ENCODE peak calls at places on chromosomes 2 and 18, in four cellular contexts. N is GM12865, P is colonic mucosa, M is hepatocyte. H is an unnamed sample.

GRCh38 chr2:117481608-117482007 is 332.9 kb upstream of the DDX18 start:
- DNase-seq in N (no peak), P (no peak), M (no peak), H (no peak)

GRCh38 chr2:85326406-85326945 is 1.3 kb downstream of the TGOLN2 start:
- DNase-seq in N (peak), P (peak), M (no peak), H (peak)

GRCh38 chr2:161061786-161062185 is 98.4 kb upstream of the TANK start:
- DNase-seq in N (no peak), P (no peak), M (no peak), H (no peak)

GRCh38 chr2:26666671-26667070 is 25.5 kb upstream of the CIB4 start:
- DNase-seq in N (no peak), P (no peak), M (no peak), H (no peak)

GRCh38 chr2:201057089-201057499 is 14.4 kb downstream of the HYCC2 start:
- DNase-seq in N (no peak), P (peak), M (peak), H (no peak)

GRCh38 chr2:177692828-177693269 is 300.3 kb downstream of the AGPS start:
- DNase-seq in N (no peak), P (no peak), M (peak), H (peak)

GRCh38 chr18:49381267-49381865 is 79.1 kb downstream of the DYM start:
- DNase-seq in N (no peak), P (no peak), M (no peak), H (no peak)

GRCh38 chr2:3025984-3026383 is 351.6 kb downstream of the EIPR1 start:
- DNase-seq in N (no peak), P (no peak), M (no peak), H (no peak)

GRCh38 chr2:108383146-108383830 is 5.5 kb downstream of the SULT1C4 start:
- DNase-seq in N (no peak), P (no peak), M (no peak), H (peak)

GRCh38 chr2:178629463-178629862 is 149.2 kb downstream of the PLEKHA3 start:
- DNase-seq in N (no peak), P (no peak), M (no peak), H (no peak)

GRCh38 chr2:133607679-133608078 is 39.4 kb upstream of the NCKAP5 start:
- DNase-seq in N (no peak), P (no peak), M (no peak), H (peak)

GRCh38 chr2:43233218-43234212 is 7.1 kb upstream of the ZFP36L2 start:
- DNase-seq in N (no peak), P (no peak), M (no peak), H (no peak)

GRCh38 chr2:9638532-9638931 is 7.7 kb upstream of the YWHAQ start:
- DNase-seq in N (no peak), P (peak), M (peak), H (peak)

GRCh38 chr2:109670556-109671411 is 56.6 kb downstream of the SOWAHC start:
- DNase-seq in N (no peak), P (no peak), M (no peak), H (no peak)

GRCh38 chr18:27793013-27793412 is 383.9 kb downstream of the CDH2 start:
- DNase-seq in N (no peak), P (no peak), M (no peak), H (no peak)

GRCh38 chr2:36562245-36562644 is 35.7 kb downstream of the FEZ2 start:
- DNase-seq in N (no peak), P (no peak), M (no peak), H (peak)

GRCh38 chr2:9739508-9739907 is 103.8 kb upstream of the TAF1B start:
- DNase-seq in N (peak), P (peak), M (no peak), H (no peak)

GRCh38 chr2:225764346-225764745 is 364.8 kb downstream of the NYAP2 start:
- DNase-seq in N (no peak), P (no peak), M (no peak), H (no peak)

GRCh38 chr2:109124982-109125594 is 3.9 kb upstream of the SH3RF3 start:
- DNase-seq in N (peak), P (no peak), M (no peak), H (no peak)

GRCh38 chr2:149613712-149614111 is 26.1 kb upstream of the MMADHC start:
- DNase-seq in N (no peak), P (no peak), M (no peak), H (no peak)

GRCh38 chr2:5520352-5520996 is 171.7 kb upstream of the SOX11 start:
- DNase-seq in N (no peak), P (no peak), M (peak), H (no peak)

GRCh38 chr18:9993846-9994660 is 80.2 kb downstream of the VAPA start:
- DNase-seq in N (no peak), P (peak), M (no peak), H (no peak)
- H3K4me3 ChIP-seq in N (no peak), P (no peak), M (no peak), H (no peak)

DNA sequence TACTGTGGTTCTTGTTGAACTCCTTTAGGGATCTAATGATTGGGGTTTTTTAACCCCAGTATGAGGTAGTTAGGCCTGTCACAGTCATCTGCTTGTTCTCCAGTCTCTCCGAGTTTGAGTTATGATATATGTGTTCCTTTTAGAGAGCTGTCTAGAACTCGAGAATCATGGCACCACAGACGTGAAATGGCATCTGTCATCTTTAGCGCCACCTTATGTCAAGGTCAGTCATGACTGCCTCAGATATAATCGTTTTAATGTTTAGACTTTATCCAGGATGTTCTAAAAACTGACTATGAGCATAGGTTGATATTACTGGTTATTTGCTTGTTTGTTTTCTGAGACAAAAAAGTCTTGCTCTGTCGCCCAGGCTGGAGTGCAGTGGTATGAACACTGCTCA is 112.2 kb downstream of the CEP192 start:
- DNase-seq in N (no peak), P (no peak), M (no peak), H (peak)
- TF ChIP-seq CTCF in N (no peak), P (no peak), M (peak), H (peak)

GRCh38 chr2:239246723-239247122 is 154.1 kb downstream of the HDAC4 start:
- DNase-seq in N (no peak), P (peak), M (no peak), H (peak)

GRCh38 chr2:239244625-239245024 is 156.2 kb downstream of the HDAC4 start:
- DNase-seq in N (no peak), P (no peak), M (no peak), H (no peak)

GRCh38 chr2:239247401-239248245 is 153.2 kb downstream of the HDAC4 start:
- DNase-seq in N (no peak), P (no peak), M (no peak), H (no peak)

GRCh38 chr2:239245107-239245506 is 155.7 kb downstream of the HDAC4 start:
- DNase-seq in N (no peak), P (no peak), M (no peak), H (no peak)

DNA sequence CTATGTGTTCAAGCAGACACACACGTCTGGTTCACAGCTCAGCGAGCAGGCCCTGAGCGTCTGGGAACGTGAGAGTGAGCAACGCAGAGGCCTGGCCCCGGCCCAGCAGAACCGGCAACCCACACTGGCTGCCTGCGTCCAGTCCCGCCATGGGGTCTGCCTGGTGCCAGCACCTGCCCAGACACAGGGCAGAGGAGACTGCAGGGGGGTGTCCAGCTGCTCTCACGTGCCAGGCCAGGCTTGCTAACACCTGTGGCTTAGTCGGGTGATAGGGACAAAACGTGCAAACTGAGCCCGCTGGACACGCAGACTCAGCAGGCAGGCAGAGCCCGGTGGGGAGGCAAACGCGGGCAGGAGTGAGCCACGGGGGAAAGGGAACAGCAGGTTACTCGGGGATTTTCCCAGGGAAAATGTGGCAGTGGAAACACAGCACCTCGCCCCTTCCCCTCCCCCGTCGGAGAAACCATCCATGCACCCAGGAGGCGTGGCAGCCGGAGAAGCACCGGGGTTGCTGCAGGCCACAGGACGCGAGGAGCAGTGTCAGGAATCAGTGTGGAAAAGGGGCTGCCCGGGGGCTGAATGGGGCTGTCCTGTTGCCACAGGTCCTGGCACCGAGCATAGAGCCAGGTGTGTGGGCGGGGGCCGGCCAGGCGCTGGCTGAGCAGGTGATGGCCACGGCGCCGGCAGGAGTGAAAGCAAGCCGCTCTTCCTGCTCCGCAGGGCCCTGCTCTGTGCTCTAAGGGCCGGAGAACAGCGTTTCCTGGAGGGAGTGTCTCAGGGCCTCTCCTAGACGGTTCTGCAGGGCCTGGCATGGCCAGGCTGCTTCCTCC is 154.7 kb downstream of the HDAC4 start:
- DNase-seq in N (no peak), P (peak), M (no peak), H (peak)
- H3K4me3 ChIP-seq in N (no peak), P (peak), M (no peak), H (peak)

GRCh38 chr2:71603311-71603794 is 150.0 kb downstream of the DYSF start:
- DNase-seq in N (peak), P (no peak), M (no peak), H (no peak)

GRCh38 chr2:71604709-71605085 is 151.3 kb downstream of the DYSF start:
- DNase-seq in N (no peak), P (no peak), M (no peak), H (no peak)

GRCh38 chr2:71602581-71602980 is 149.2 kb downstream of the DYSF start:
- DNase-seq in N (no peak), P (no peak), M (no peak), H (no peak)

GRCh38 chr2:71605173-71605641 is 151.8 kb downstream of the DYSF start:
- DNase-seq in N (no peak), P (no peak), M (no peak), H (no peak)

GRCh38 chr2:71603851-71604708 is 150.7 kb downstream of the DYSF start:
- DNase-seq in N (no peak), P (no peak), M (no peak), H (no peak)
- TF ChIP-seq CTCF in N (no peak), P (no peak), M (no peak), H (no peak)

GRCh38 chr18:458016-458415 is 42.5 kb downstream of the COLEC12 start:
- DNase-seq in N (no peak), P (no peak), M (no peak), H (no peak)
- H3K4me3 ChIP-seq in N (no peak), P (no peak), M (no peak), H (no peak)